ENCODE peak calls at places on chromosome 14, in seven cellular contexts. T is choroid plexus epithelial cell; Y is Calu3; Q is mesothelial cell of epicardium; U is lower leg skin; I is CD8-positive, alpha-beta T cell; P is cardiac muscle cell. Z is an unnamed sample.

GRCh38 chr14:71764701-71765347 is 167.4 kb upstream of the RGS6 start:
- DNase-seq in T (peak), Y (no peak), Q (no peak), U (no peak), I (no peak), P (no peak), Z (no peak)

GRCh38 chr14:52000019-52000582 is 10.8 kb downstream of the RTRAF start:
- DNase-seq in T (no peak), Y (no peak), Q (no peak), U (no peak), I (no peak), P (no peak), Z (no peak)

GRCh38 chr14:61567838-61568571 is 127.3 kb upstream of the HIF1A start:
- DNase-seq in T (no peak), Y (no peak), Q (no peak), U (no peak), I (no peak), P (peak), Z (no peak)

GRCh38 chr14:22900088-22900799 is 17.2 kb downstream of the REM2 start:
- DNase-seq in T (peak), Y (peak), Q (no peak), U (no peak), I (no peak), P (peak), Z (no peak)

GRCh38 chr14:51211149-51211548 is 28.9 kb upstream of the TMX1 start:
- DNase-seq in T (peak), Y (peak), Q (no peak), U (no peak), I (no peak), P (no peak), Z (no peak)

GRCh38 chr14:30906752-30907658 is 32.6 kb downstream of the COCH start:
- DNase-seq in T (peak), Y (no peak), Q (no peak), U (no peak), I (no peak), P (no peak), Z (no peak)

GRCh38 chr14:68967459-68967940 is 11.6 kb downstream of the ACTN1 start:
- DNase-seq in T (no peak), Y (no peak), Q (no peak), U (no peak), I (no peak), P (no peak), Z (peak)

GRCh38 chr14:68910540-68910939 is 68.6 kb downstream of the ACTN1 start:
- DNase-seq in T (peak), Y (no peak), Q (no peak), U (no peak), I (no peak), P (no peak), Z (no peak)

GRCh38 chr14:65613251-65613650 is 200.7 kb downstream of the FUT8 start:
- DNase-seq in T (no peak), Y (no peak), Q (no peak), U (no peak), I (no peak), P (no peak), Z (no peak)

GRCh38 chr14:55142466-55142865 is 13.4 kb downstream of the LGALS3 start:
- DNase-seq in T (no peak), Y (no peak), Q (no peak), U (no peak), I (no peak), P (no peak), Z (no peak)

GRCh38 chr14:93757185-93757584 is 31.1 kb downstream of the PRIMA1 start:
- DNase-seq in T (no peak), Y (no peak), Q (no peak), U (no peak), I (no peak), P (no peak), Z (no peak)

GRCh38 chr14:30444451-30444850 is 114.5 kb upstream of the G2E3 start:
- DNase-seq in T (no peak), Y (no peak), Q (no peak), U (no peak), I (no peak), P (no peak), Z (no peak)

GRCh38 chr14:21106191-21106505 is 5.3 kb downstream of the TMEM253 start:
- DNase-seq in T (peak), Y (no peak), Q (no peak), U (no peak), I (no peak), P (no peak), Z (no peak)

GRCh38 chr14:56137842-56138241 is 19.6 kb downstream of the PELI2 start:
- DNase-seq in T (no peak), Y (no peak), Q (no peak), U (no peak), I (no peak), P (no peak), Z (no peak)

GRCh38 chr14:102034301-102034700 is 52.5 kb downstream of the HSP90AA1 start:
- DNase-seq in T (no peak), Y (peak), Q (no peak), U (no peak), I (no peak), P (no peak), Z (no peak)

GRCh38 chr14:92644166-92644565 is 104.3 kb downstream of the LGMN start:
- DNase-seq in T (peak), Y (no peak), Q (no peak), U (no peak), I (no peak), P (no peak), Z (no peak)

GRCh38 chr14:87457727-87458126 is 535.3 kb downstream of the GALC start:
- DNase-seq in T (no peak), Y (no peak), Q (no peak), U (no peak), I (no peak), P (no peak), Z (no peak)

GRCh38 chr14:70955543-70956480 is 48.6 kb downstream of the PCNX1 start:
- DNase-seq in T (peak), Y (peak), Q (no peak), U (no peak), I (peak), P (peak), Z (no peak)

GRCh38 chr14:101851716-101852395 is 90.3 kb downstream of the PPP2R5C start:
- DNase-seq in T (peak), Y (no peak), Q (no peak), U (no peak), I (no peak), P (no peak), Z (no peak)

GRCh38 chr14:89351364-89351957 is 65.6 kb downstream of the FOXN3 start:
- DNase-seq in T (peak), Y (no peak), Q (no peak), U (no peak), I (peak), P (peak), Z (no peak)

GRCh38 chr14:66140963-66141362 is 345.2 kb upstream of the CCDC196 start:
- DNase-seq in T (no peak), Y (no peak), Q (no peak), U (no peak), I (no peak), P (no peak), Z (no peak)

GRCh38 chr14:54712371-54712998 is 145.6 kb downstream of the SAMD4A start:
- DNase-seq in T (no peak), Y (no peak), Q (no peak), U (no peak), I (no peak), P (no peak), Z (no peak)

GRCh38 chr14:93892923-93893549 is 34.1 kb upstream of the FAM181A start:
- DNase-seq in T (peak), Y (peak), Q (peak), U (peak), I (peak), P (peak), Z (peak)

GRCh38 chr14:39680777-39681176 is 248.5 kb upstream of the FBXO33 start:
- DNase-seq in T (no peak), Y (no peak), Q (no peak), U (no peak), I (no peak), P (no peak), Z (no peak)

GRCh38 chr14:99908653-99909250 is 115.5 kb downstream of the EML1 start:
- DNase-seq in T (no peak), Y (no peak), Q (no peak), U (no peak), I (no peak), P (no peak), Z (no peak)

GRCh38 chr14:105010891-105011291 is 10.0 kb downstream of the CDCA4 start:
- DNase-seq in T (no peak), Y (no peak), Q (no peak), U (no peak), I (no peak), P (peak), Z (no peak)

GRCh38 chr14:100654814-100655795 is 67.9 kb upstream of the BEGAIN start:
- DNase-seq in T (no peak), Y (peak), Q (no peak), U (no peak), I (peak), P (peak), Z (no peak)

GRCh38 chr14:80754696-80755095 is 186.8 kb downstream of the CEP128 start:
- DNase-seq in T (no peak), Y (no peak), Q (no peak), U (no peak), I (no peak), P (no peak), Z (no peak)

GRCh38 chr14:50067723-50068495 is 48.5 kb downstream of the VCPKMT start:
- DNase-seq in T (peak), Y (peak), Q (no peak), U (peak), I (no peak), P (no peak), Z (no peak)

GRCh38 chr14:29419736-29420135 is 507.9 kb downstream of the PRKD1 start:
- DNase-seq in T (no peak), Y (no peak), Q (no peak), U (no peak), I (no peak), P (no peak), Z (no peak)

GRCh38 chr14:75404843-75405242 is 23.0 kb upstream of the JDP2 start:
- DNase-seq in T (no peak), Y (no peak), Q (no peak), U (peak), I (no peak), P (no peak), Z (no peak)

GRCh38 chr14:75409425-75410205 is 18.2 kb upstream of the JDP2 start:
- DNase-seq in T (no peak), Y (no peak), Q (no peak), U (peak), I (no peak), P (no peak), Z (no peak)

GRCh38 chr14:75401356-75401755 is 26.5 kb upstream of the JDP2 start:
- DNase-seq in T (peak), Y (no peak), Q (no peak), U (peak), I (no peak), P (no peak), Z (no peak)

GRCh38 chr14:75402867-75403413 is 24.9 kb upstream of the JDP2 start:
- DNase-seq in T (no peak), Y (no peak), Q (no peak), U (peak), I (no peak), P (no peak), Z (no peak)

DNA sequence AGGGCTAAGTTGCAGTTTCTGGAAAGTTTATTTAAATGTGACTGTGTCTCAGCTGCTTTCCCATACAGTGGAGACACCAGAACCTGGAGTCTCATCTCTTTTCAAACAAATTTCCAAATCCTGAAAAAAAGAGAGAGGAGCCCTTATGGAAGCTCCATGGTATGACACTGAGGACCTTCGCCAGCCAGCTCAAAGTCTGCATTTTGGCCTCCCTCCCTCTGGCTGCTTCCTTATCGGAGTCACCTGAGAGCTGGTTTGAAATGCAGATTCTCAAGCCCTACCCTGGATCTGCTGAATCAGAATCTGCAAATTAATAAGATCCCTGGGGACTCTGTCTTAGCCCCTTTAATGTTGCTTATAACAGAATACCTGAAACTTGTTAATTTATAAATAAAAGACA is 21.7 kb upstream of the JDP2 start:
- DNase-seq in T (no peak), Y (no peak), Q (no peak), U (peak), I (no peak), P (no peak), Z (no peak)
- TF ChIP-seq CTCF in T (no peak), Y (no peak), Q (no peak), U (no peak), I (no peak), P (no peak), Z (no peak)

DNA sequence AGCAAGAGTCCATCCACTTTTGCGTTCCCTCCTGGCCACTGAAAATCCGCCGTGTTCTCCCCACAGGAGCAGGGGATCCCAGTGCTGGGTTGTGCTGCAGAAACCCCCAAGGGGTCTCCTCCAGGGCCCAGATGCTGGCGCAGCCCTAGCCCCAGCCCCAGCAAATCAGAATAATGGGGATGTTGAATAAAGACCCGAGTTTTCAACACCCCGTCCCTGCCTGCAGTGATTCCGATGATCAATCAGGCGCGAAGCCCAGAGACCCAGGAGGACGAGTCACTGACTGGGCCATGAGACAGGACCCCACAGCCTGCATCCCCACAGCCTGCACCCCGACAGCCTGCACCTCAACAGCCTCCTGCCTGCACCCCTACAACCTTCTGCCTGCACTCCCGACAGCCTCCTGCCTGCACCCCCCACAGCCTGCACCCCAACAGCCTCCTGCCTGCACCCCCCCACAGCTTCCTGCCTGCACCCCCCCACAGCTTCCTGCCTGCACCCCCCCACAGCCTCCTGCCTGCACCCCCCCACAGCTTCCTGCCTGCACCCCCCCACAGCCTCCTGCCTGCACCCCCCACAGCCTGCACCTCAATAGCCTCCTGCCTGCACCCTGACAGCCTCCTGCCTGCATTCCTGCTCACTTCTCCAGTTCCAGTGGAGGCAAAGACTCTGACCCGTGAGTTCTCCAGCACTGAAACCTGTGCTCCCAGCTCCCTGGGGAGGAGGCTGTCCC is 37.2 kb downstream of the TNFAIP2 start:
- DNase-seq in T (no peak), Y (no peak), Q (no peak), U (peak), I (no peak), P (no peak), Z (no peak)
- TF ChIP-seq CTCF in T (no peak), Y (no peak), Q (no peak), U (no peak), I (no peak), P (no peak), Z (no peak)

DNA sequence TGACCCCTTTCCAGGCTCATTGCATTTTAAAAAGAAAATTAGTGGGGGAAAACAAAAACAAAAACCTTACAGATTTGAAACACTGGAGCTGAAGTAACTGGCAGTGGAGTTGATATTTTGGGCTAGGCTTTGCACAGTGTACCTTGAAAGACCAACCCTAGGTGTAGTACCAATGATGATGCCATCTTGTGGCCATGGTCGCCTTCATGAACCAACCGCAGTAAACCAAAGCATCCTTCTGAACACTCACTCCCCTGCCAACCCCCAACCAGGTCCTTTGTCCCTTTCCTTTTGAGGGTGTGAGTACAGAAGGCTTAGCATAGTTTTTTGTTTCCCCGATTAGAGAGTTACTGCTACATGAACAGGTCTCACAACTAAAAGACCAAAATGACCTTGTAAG is 5.9 kb downstream of the TOMM20L start:
- DNase-seq in T (no peak), Y (no peak), Q (no peak), U (no peak), I (no peak), P (no peak), Z (no peak)
- TF ChIP-seq CTCF in T (no peak), Y (no peak), Q (no peak), U (no peak), I (no peak), P (no peak), Z (no peak)

GRCh38 chr14:96746101-96746500 is 51.1 kb upstream of the VRK1 start:
- DNase-seq in T (no peak), Y (no peak), Q (no peak), U (no peak), I (no peak), P (no peak), Z (no peak)

GRCh38 chr14:96737869-96738268 is 59.3 kb upstream of the VRK1 start:
- DNase-seq in T (no peak), Y (no peak), Q (no peak), U (no peak), I (no peak), P (no peak), Z (no peak)

GRCh38 chr14:96739511-96739910 is 57.7 kb upstream of the VRK1 start:
- DNase-seq in T (no peak), Y (no peak), Q (no peak), U (no peak), I (no peak), P (no peak), Z (no peak)

GRCh38 chr14:96745500-96746051 is 51.6 kb upstream of the VRK1 start:
- DNase-seq in T (no peak), Y (no peak), Q (no peak), U (peak), I (no peak), P (no peak), Z (no peak)

GRCh38 chr14:96741151-96741977 is 55.8 kb upstream of the VRK1 start:
- DNase-seq in T (peak), Y (peak), Q (peak), U (peak), I (peak), P (peak), Z (no peak)
- TF ChIP-seq CTCF in T (peak), Y (peak), Q (peak), U (no peak), I (peak), P (peak), Z (peak)

GRCh38 chr14:38073641-38074040 is 134.1 kb upstream of the SSTR1 start:
- DNase-seq in T (no peak), Y (no peak), Q (no peak), U (no peak), I (no peak), P (no peak), Z (no peak)

GRCh38 chr14:38074091-38074490 is 133.6 kb upstream of the SSTR1 start:
- DNase-seq in T (no peak), Y (no peak), Q (no peak), U (no peak), I (no peak), P (no peak), Z (no peak)

GRCh38 chr14:38065101-38065762 is 142.5 kb upstream of the SSTR1 start:
- DNase-seq in T (no peak), Y (no peak), Q (no peak), U (no peak), I (peak), P (no peak), Z (no peak)

GRCh38 chr14:38074754-38075153 is 132.9 kb upstream of the SSTR1 start:
- DNase-seq in T (no peak), Y (no peak), Q (no peak), U (no peak), I (no peak), P (no peak), Z (no peak)

DNA sequence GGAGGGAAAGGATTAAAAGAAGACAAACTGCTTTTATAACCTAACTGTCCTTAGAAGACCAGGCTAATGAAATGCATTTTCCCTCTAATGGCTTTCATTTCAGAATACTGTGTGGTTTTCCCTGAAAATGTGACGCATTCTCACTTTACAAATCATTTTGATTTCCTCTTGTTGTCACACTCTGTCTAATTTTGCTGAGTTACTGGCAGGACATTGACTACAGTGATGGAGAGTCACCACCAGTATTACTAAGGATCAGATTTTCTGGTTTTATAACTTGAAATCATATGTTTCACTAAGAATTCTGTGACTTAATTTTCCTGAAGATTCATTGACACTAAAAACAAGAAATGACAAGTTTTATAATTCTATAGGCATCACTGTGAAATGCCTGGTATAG is 137.5 kb upstream of the SSTR1 start:
- DNase-seq in T (no peak), Y (no peak), Q (no peak), U (no peak), I (no peak), P (no peak), Z (no peak)
- TF ChIP-seq CTCF in T (no peak), Y (no peak), Q (no peak), U (no peak), I (no peak), P (no peak), Z (no peak)